ENCODE peak calls at places on chromosomes 12 and 14, in ten cellular contexts. Q is heart left ventricle; T is PC-3; C is Karpas-422; R is esophagus squamous epithelium; E is kidney; L is effector memory CD4-positive, alpha-beta T cell; N is CD8-positive, alpha-beta memory T cell; X is psoas muscle; K is ovary. U is an unnamed sample.

GRCh38 chr14:85454183-85454813 is 75.6 kb upstream of the FLRT2 start:
- DNase-seq in X (no peak), K (no peak), R (no peak), C (no peak), N (no peak), Q (no peak), E (no peak), T (no peak), L (no peak), U (no peak)

GRCh38 chr12:78229491-78230209 is 399.0 kb downstream of the NAV3 start:
- DNase-seq in E (no peak), N (no peak), R (no peak), T (peak), Q (no peak), X (no peak), K (peak), L (no peak), C (peak), U (no peak)

GRCh38 chr14:96576937-96577336 is 74.8 kb downstream of the PAPOLA start:
- DNase-seq in Q (no peak), K (no peak), X (no peak), R (no peak), T (no peak), C (peak), N (no peak), E (no peak), L (no peak), U (no peak)

GRCh38 chr12:46269429-46270241 is 792 bp upstream of the SLC38A1 start:
- DNase-seq in N (peak), R (no peak), C (peak), E (no peak), X (no peak), L (peak), Q (no peak), T (peak), K (peak), U (peak)

GRCh38 chr12:127245437-127245836 is 1021.5 kb upstream of the TMEM132C start:
- DNase-seq in K (no peak), Q (no peak), X (no peak), E (no peak), L (no peak), R (no peak), N (no peak), C (no peak), T (peak), U (peak)

GRCh38 chr14:77598366-77599050 is 17.9 kb downstream of the SPTLC2 start:
- DNase-seq in L (no peak), K (no peak), Q (no peak), N (peak), C (no peak), X (no peak), E (peak), R (no peak), T (no peak), U (no peak)

GRCh38 chr12:76252031-76252430 is 96.2 kb downstream of the BBS10 start:
- DNase-seq in C (no peak), L (no peak), X (no peak), T (no peak), E (no peak), K (no peak), R (no peak), N (no peak), Q (no peak), U (no peak)

GRCh38 chr14:51293926-51294290 is 53.9 kb downstream of the TMX1 start:
- DNase-seq in X (no peak), Q (no peak), C (no peak), L (no peak), R (no peak), N (no peak), K (no peak), T (no peak), E (no peak), U (no peak)

GRCh38 chr14:40463886-40464285 is 1031.7 kb upstream of the FBXO33 start:
- DNase-seq in N (no peak), R (no peak), X (no peak), K (no peak), C (no peak), L (no peak), Q (no peak), E (peak), T (no peak), U (no peak)

GRCh38 chr12:10392394-10392930 is 2.6 kb upstream of the KLRK1 start:
- DNase-seq in C (no peak), N (peak), T (peak), K (no peak), E (peak), R (no peak), Q (peak), X (peak), L (no peak), U (peak)

GRCh38 chr12:24072302-24072701 is 122.8 kb upstream of the SOX5 start:
- DNase-seq in R (no peak), C (no peak), L (no peak), E (no peak), X (no peak), N (no peak), K (no peak), Q (no peak), T (no peak), U (no peak)

GRCh38 chr12:55659486-55660385 is 23.0 kb downstream of the OR10P1 start:
- DNase-seq in C (peak), L (no peak), E (no peak), Q (peak), R (no peak), T (peak), N (no peak), X (no peak), K (peak), U (no peak)

GRCh38 chr12:15712160-15712559 is 77.0 kb downstream of the EPS8 start:
- DNase-seq in X (no peak), E (no peak), T (no peak), Q (no peak), R (no peak), C (no peak), L (no peak), K (no peak), N (no peak), U (no peak)

GRCh38 chr12:65653321-65653720 is 171.0 kb upstream of the HMGA2 start:
- DNase-seq in R (no peak), L (no peak), N (no peak), C (no peak), T (no peak), K (no peak), X (no peak), E (no peak), Q (no peak), U (no peak)

GRCh38 chr14:26414933-26415332 is 182.9 kb downstream of the NOVA1 start:
- DNase-seq in L (no peak), C (no peak), X (no peak), N (no peak), Q (no peak), K (no peak), R (no peak), T (no peak), E (no peak), U (no peak)

GRCh38 chr14:52348796-52349195 is 34.7 kb downstream of the PTGER2 start:
- DNase-seq in K (no peak), R (no peak), Q (no peak), C (no peak), X (no peak), E (no peak), L (no peak), T (peak), N (no peak), U (no peak)

GRCh38 chr12:85575115-85576096 is 260.8 kb downstream of the RASSF9 start:
- DNase-seq in Q (peak), T (peak), N (no peak), L (no peak), R (no peak), E (no peak), X (peak), C (peak), K (peak), U (peak)

GRCh38 chr14:79279645-79280399 is 931.5 kb downstream of the DIO2 start:
- DNase-seq in K (no peak), Q (no peak), L (no peak), X (no peak), C (no peak), R (no peak), T (peak), N (no peak), E (peak), U (no peak)
- H3K4me3 ChIP-seq in K (peak), Q (peak), L (no peak), X (peak), C (no peak), R (peak), T (peak), N (no peak), E (peak), U (peak)

GRCh38 chr12:110337912-110338710 is 57.1 kb downstream of the ATP2A2 start:
- DNase-seq in R (no peak), E (no peak), T (peak), X (no peak), Q (no peak), L (no peak), K (no peak), C (no peak), N (no peak), U (no peak)
- H3K27ac ChIP-seq in R (peak), E (no peak), T (peak), X (peak), Q (no peak), L (no peak), K (no peak), C (peak), N (no peak), U (no peak)

GRCh38 chr12:130583800-130584199 is 132.3 kb downstream of the RIMBP2 start:
- DNase-seq in X (no peak), R (no peak), T (no peak), Q (no peak), C (no peak), L (no peak), K (no peak), E (no peak), N (no peak), U (peak)
- H3K4me3 ChIP-seq in X (no peak), R (no peak), T (no peak), Q (no peak), C (no peak), L (no peak), K (no peak), E (no peak), N (no peak), U (no peak)

GRCh38 chr12:26869908-26870459 is 37.0 kb upstream of the ITPR2 start:
- DNase-seq in N (no peak), C (no peak), R (no peak), T (no peak), K (no peak), Q (no peak), E (no peak), X (no peak), L (no peak), U (no peak)

GRCh38 chr12:26870491-26871419 is 37.8 kb upstream of the ITPR2 start:
- DNase-seq in R (no peak), X (peak), N (no peak), E (no peak), Q (peak), L (no peak), K (no peak), T (peak), C (no peak), U (no peak)

GRCh38 chr12:26871985-26872384 is 39.0 kb upstream of the ITPR2 start:
- DNase-seq in L (no peak), R (no peak), K (no peak), T (no peak), X (no peak), N (no peak), E (no peak), Q (no peak), C (no peak), U (no peak)

GRCh38 chr12:26867084-26867483 is 34.1 kb upstream of the ITPR2 start:
- DNase-seq in X (no peak), N (no peak), C (no peak), T (no peak), Q (no peak), K (no peak), E (no peak), L (no peak), R (no peak), U (no peak)

GRCh38 chr12:26868505-26869494 is 35.8 kb upstream of the ITPR2 start:
- DNase-seq in T (no peak), X (no peak), R (no peak), K (no peak), L (no peak), E (no peak), Q (no peak), C (no peak), N (no peak), U (no peak)
- H3K27ac ChIP-seq in T (no peak), X (no peak), R (no peak), K (no peak), L (no peak), E (no peak), Q (no peak), C (no peak), N (no peak), U (no peak)

DNA sequence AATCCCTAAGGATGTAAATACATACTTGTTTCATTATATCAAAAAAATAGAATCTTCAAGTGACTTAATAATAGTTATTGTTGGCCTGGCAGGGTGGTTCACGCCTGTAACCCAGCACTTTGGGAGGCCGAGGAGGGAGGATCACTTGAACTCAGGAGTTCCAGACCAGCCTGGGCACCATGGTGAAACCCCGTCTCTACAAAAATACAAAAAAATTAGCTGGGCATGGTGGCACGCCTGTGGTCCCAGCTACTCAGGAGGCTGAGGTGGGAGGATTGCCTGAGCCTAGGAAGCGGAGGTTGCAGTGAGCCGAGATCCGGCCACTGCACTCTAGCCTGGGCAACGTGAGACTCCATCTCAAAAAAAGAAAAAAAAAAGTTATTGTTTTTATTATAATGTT is 1.7 kb downstream of the USP15 start:
- DNase-seq in T (no peak), Q (no peak), N (no peak), K (no peak), C (no peak), L (no peak), R (no peak), E (peak), X (no peak), U (no peak)
- H3K4me3 ChIP-seq in T (peak), Q (peak), N (peak), K (peak), C (peak), L (peak), R (no peak), E (peak), X (peak), U (no peak)

DNA sequence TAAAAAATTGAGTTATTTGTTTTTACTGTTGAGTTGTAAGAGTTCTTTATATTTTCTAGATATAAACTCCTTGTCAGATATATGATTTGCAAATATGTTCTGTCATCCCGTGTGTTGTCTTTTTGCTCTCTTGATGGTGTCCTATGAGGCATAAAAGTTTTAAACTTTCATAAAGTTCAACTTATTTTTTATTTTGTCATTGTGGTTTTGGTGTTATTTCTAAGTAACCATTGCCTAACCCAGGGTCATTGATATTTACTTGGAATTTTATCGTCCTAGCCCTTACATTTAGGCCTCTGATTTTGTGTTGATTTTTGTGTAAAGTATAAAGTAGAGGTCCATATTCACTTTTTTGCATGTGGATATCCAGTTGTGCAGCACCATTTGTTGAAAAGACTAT is 63.1 kb downstream of the SRGAP1 start:
- DNase-seq in Q (no peak), R (no peak), C (no peak), K (no peak), T (no peak), N (no peak), E (no peak), L (no peak), X (no peak), U (no peak)
- H3K27ac ChIP-seq in Q (no peak), R (no peak), C (no peak), K (no peak), T (no peak), N (no peak), E (no peak), L (no peak), X (no peak), U (no peak)

GRCh38 chr14:36512585-36513003 is 7.4 kb downstream of the NKX2-1 start:
- DNase-seq in C (no peak), X (no peak), L (no peak), Q (no peak), R (no peak), E (no peak), T (no peak), K (no peak), N (no peak), U (no peak)
- H3K4me3 ChIP-seq in C (no peak), X (no peak), L (no peak), Q (no peak), R (no peak), E (no peak), T (no peak), K (no peak), N (no peak), U (no peak)